ENCODE peak calls at places on chromosome 14, in five cellular contexts. G is Peyer's patch, U is nephron progenitor cell, J is AG09309, X is cardiac muscle cell. B is an unnamed sample.

GRCh38 chr14:65210827-65211192 is 108.5 kb upstream of the MAX start:
- DNase-seq in J (no peak), G (no peak), U (no peak), X (no peak), B (no peak)

GRCh38 chr14:69268223-69268622 is 8.3 kb downstream of the GALNT16 start:
- DNase-seq in J (no peak), G (no peak), X (peak; percentile 31), U (no peak), B (no peak)

GRCh38 chr14:102063092-102063807 is 23.6 kb downstream of the HSP90AA1 start:
- DNase-seq in U (peak; percentile 72), X (peak; percentile 94), J (peak; percentile 69), G (peak; percentile 93), B (peak; percentile 93)

GRCh38 chr14:30227871-30228270 is 300.2 kb upstream of the PRKD1 start:
- DNase-seq in X (peak; percentile 63), U (no peak), G (no peak), J (no peak), B (no peak)

GRCh38 chr14:95774265-95775160 is 60.6 kb upstream of the TCL1A start:
- DNase-seq in U (peak; percentile 72), X (peak; percentile 40), G (peak; percentile 75), J (peak; percentile 3), B (peak; percentile 67)

GRCh38 chr14:75499084-75499875 is 23.0 kb upstream of the BATF start:
- DNase-seq in U (no peak), X (no peak), J (no peak), G (no peak), B (no peak)

GRCh38 chr14:36661506-36662257 is at the start of gene PAX9:
- DNase-seq in U (peak; percentile 92), J (peak; percentile 42), G (peak; percentile 80), X (peak; percentile 69), B (no peak)

GRCh38 chr14:70292716-70293115 is 66.8 kb downstream of the COX16 start:
- DNase-seq in U (no peak), G (no peak), X (no peak), J (no peak), B (no peak)

GRCh38 chr14:31059152-31059924 is 33.2 kb upstream of the STRN3 start:
- DNase-seq in J (peak; percentile 73), X (peak; percentile 97), G (no peak), U (no peak), B (peak; percentile 86)

GRCh38 chr14:76273346-76273745 is 102.6 kb upstream of the ESRRB start:
- DNase-seq in X (no peak), U (no peak), G (no peak), J (no peak), B (no peak)

GRCh38 chr14:102472815-102473158 is 36.8 kb downstream of the ANKRD9 start:
- DNase-seq in J (no peak), U (no peak), G (no peak), X (no peak), B (no peak)

GRCh38 chr14:24392327-24393098 is 6.3 kb upstream of the NYNRIN start:
- DNase-seq in U (no peak), J (no peak), X (peak; percentile 73), G (no peak), B (no peak)

GRCh38 chr14:102786758-102787157 is 9.5 kb downstream of the TRAF3 start:
- DNase-seq in X (no peak), G (no peak), U (no peak), J (no peak), B (no peak)

GRCh38 chr14:45332360-45332988 is 79.5 kb upstream of the MIS18BP1 start:
- DNase-seq in U (no peak), G (no peak), X (no peak), J (no peak), B (no peak)

GRCh38 chr14:68794856-68795601 is 2.2 kb upstream of the ZFP36L1 start:
- DNase-seq in J (peak; percentile 97), G (peak; percentile 71), U (peak; percentile 39), X (peak; percentile 91), B (no peak)

GRCh38 chr14:93089501-93090269 is 26.0 kb downstream of the ITPK1 start:
- DNase-seq in G (no peak), U (no peak), X (no peak), J (no peak), B (no peak)

GRCh38 chr14:103530390-103530789 is 1.4 kb downstream of the TRMT61A start:
- DNase-seq in J (no peak), G (no peak), U (peak; percentile 83), X (peak; percentile 38), B (no peak)

GRCh38 chr14:54686219-54686870 is 119.4 kb downstream of the SAMD4A start:
- DNase-seq in X (peak; percentile 87), U (no peak), J (peak; percentile 85), G (no peak), B (no peak)

GRCh38 chr14:49641697-49642129 is 6.7 kb upstream of the DNAAF2 start:
- DNase-seq in G (peak; percentile 87), U (no peak), J (no peak), X (peak; percentile 38), B (peak; percentile 28)

GRCh38 chr14:70771781-70772212 is 37.5 kb downstream of the MAP3K9 start:
- DNase-seq in J (no peak), X (no peak), G (no peak), U (peak; percentile 2), B (no peak)

GRCh38 chr14:49959822-49960408 is 67.0 kb downstream of the ARF6 start:
- DNase-seq in X (no peak), G (peak; percentile 82), J (no peak), U (peak; percentile 13), B (no peak)

GRCh38 chr14:59754256-59754655 is 116.3 kb downstream of the RTN1 start:
- DNase-seq in G (no peak), U (no peak), X (no peak), J (no peak), B (peak; percentile 34)

GRCh38 chr14:74358176-74358829 is 10.0 kb downstream of the VRTN start:
- DNase-seq in U (no peak), G (no peak), X (no peak), J (no peak), B (no peak)

GRCh38 chr14:59018978-59019377 is 169.5 kb upstream of the DAAM1 start:
- DNase-seq in U (no peak), G (no peak), X (peak; percentile 25), J (no peak), B (peak; percentile 16)

GRCh38 chr14:71610797-71611196 is 321.4 kb upstream of the RGS6 start:
- DNase-seq in U (no peak), G (no peak), X (no peak), J (no peak), B (no peak)

GRCh38 chr14:49623941-49624806 is 3.6 kb downstream of the MGAT2 start:
- DNase-seq in G (no peak), J (no peak), X (no peak), U (no peak), B (no peak)

GRCh38 chr14:106547735-106548550 is 1021.6 kb downstream of the TMEM121 start:
- DNase-seq in G (no peak), J (no peak), X (no peak), U (no peak), B (no peak)

GRCh38 chr14:88682495-88683114 is 110.1 kb downstream of the EML5 start:
- DNase-seq in G (no peak), J (no peak), U (no peak), X (no peak), B (no peak)

GRCh38 chr14:24613241-24613640 is 3.8 kb upstream of the GZMH start:
- DNase-seq in X (no peak), U (no peak), J (no peak), G (no peak), B (no peak)

GRCh38 chr14:39576726-39577125 is 144.5 kb upstream of the FBXO33 start:
- DNase-seq in U (no peak), G (no peak), X (no peak), J (no peak), B (no peak)

GRCh38 chr14:32950584-32950983 is 11.9 kb downstream of the NPAS3 start:
- DNase-seq in J (no peak), X (peak; percentile 26), U (no peak), G (no peak), B (no peak)

GRCh38 chr14:38522724-38523123 is 266.8 kb upstream of the CLEC14A start:
- DNase-seq in U (no peak), X (no peak), G (no peak), J (no peak), B (no peak)

GRCh38 chr14:104086210-104086660 is 735 bp downstream of the ASPG start:
- DNase-seq in J (no peak), G (no peak), X (no peak), U (no peak), B (no peak)

GRCh38 chr14:77554207-77554606 is 55.6 kb upstream of the ISM2 start:
- DNase-seq in U (no peak), J (no peak), X (no peak), G (no peak), B (no peak)
- TF ChIP-seq CTCF in U (no peak), J (no peak), X (no peak), G (no peak), B (no peak)

GRCh38 chr14:105224845-105225585 is 23.3 kb upstream of the BTBD6 start:
- DNase-seq in J (no peak), X (no peak), G (no peak), U (no peak), B (no peak)

GRCh38 chr14:105227346-105227745 is 21.0 kb upstream of the BTBD6 start:
- DNase-seq in X (no peak), G (no peak), U (no peak), J (no peak), B (no peak)

GRCh38 chr14:105228562-105228961 is 19.8 kb upstream of the BTBD6 start:
- DNase-seq in X (no peak), U (no peak), G (no peak), J (no peak), B (no peak)

GRCh38 chr14:105223770-105224544 is 24.4 kb upstream of the BTBD6 start:
- DNase-seq in G (no peak), J (no peak), U (no peak), X (no peak), B (no peak)

DNA sequence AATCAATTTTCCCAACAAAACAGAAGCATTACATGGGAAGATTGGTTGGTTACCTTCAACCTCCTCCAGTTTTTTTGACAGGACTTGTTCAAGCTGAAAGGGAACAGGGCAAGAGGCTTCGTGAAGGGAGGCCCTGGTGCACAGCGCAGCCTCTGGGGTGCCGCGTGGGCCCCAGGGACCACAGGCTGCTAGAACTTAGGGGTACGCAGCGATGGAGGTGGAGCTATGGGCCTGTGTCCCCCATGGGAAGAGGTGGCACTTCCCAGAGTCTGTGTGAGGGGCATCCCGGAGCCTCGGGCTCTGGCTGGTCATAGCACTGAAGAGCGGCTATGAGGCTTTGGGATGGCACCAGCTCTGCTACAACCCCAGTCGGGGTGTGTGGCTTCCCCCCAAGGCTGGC is 22.1 kb upstream of the BTBD6 start:
- DNase-seq in X (no peak), J (no peak), G (no peak), U (no peak), B (no peak)
- TF ChIP-seq CTCF in X (no peak), J (no peak), G (no peak), U (no peak), B (no peak)

GRCh38 chr14:83217492-83217891 is 1683.8 kb upstream of the SEL1L start:
- DNase-seq in U (no peak), G (peak; percentile 48), X (peak; percentile 8), J (no peak), B (no peak)
- TF ChIP-seq CTCF in U (no peak), G (no peak), X (no peak), J (no peak), B (no peak)

DNA sequence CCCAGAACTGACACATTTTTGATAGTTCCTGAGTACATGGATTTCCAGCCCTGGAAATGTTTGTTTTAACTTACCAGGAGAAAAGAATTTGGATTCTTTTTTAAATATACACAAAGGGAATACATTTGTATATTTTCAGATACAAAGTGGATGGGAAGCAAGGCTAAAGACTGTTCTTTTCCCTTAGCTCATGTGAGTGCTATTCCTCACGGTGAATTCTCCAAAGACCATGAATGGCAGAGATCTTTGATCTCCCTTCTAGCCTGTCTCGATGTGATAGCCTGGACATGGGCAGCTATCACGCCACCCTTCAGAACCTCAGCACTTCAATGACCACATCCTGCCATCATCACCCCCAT is 91.3 kb downstream of the DPF3 start:
- DNase-seq in U (no peak), X (no peak), J (no peak), G (no peak), B (no peak)
- TF ChIP-seq CTCF in U (no peak), X (no peak), J (no peak), G (no peak), B (no peak)

B was measured in WERI-Rb-1.